ENCODE peak calls at places on chromosome 19, in ten cellular contexts. R is GM12865; F is hepatocyte; O is WERI-Rb-1; I is keratinocyte; U is stimulated activated CD8-positive, alpha-beta memory T cell treated with anti-CD3 and anti-CD28 coated beads, Interleukin-4, amount 100 ng/mL, for 1 hour; L is naive thymus-derived CD8-positive, alpha-beta T cell; Y is thoracic aorta; V is breast epithelium; Q is glutamatergic neuron. E is an unnamed sample.

GRCh38 chr19:18507021-18507726 is 14.7 kb downstream of the ELL start:
- DNase-seq in R (no peak), F (no peak), O (no peak), I (no peak), U (no peak), L (no peak), Y (no peak), V (no peak), Q (no peak), E (no peak)

GRCh38 chr19:23328211-23328610 is 67.1 kb downstream of the ZNF91 start:
- DNase-seq in R (no peak), F (no peak), O (no peak), I (no peak), U (no peak), L (no peak), Y (no peak), V (no peak), Q (no peak), E (no peak)

GRCh38 chr19:18293642-18294466 is 12.4 kb upstream of the JUND start:
- DNase-seq in R (no peak), F (no peak), O (peak; percentile 93), I (no peak), U (no peak), L (no peak), Y (no peak), V (no peak), Q (no peak), E (no peak)

GRCh38 chr19:45305421-45305820 is 17.3 kb downstream of the CKM start:
- DNase-seq in R (peak; percentile 50), F (no peak), O (no peak), I (no peak), U (no peak), L (no peak), Y (no peak), V (no peak), Q (no peak), E (no peak)

GRCh38 chr19:18191640-18192062 is 1.4 kb upstream of the MPV17L2 start:
- DNase-seq in R (no peak), F (no peak), O (peak; percentile 64), I (peak; percentile 49), U (no peak), L (no peak), Y (no peak), V (no peak), Q (no peak), E (no peak)

GRCh38 chr19:1237754-1238372 is at the start of gene CBARP:
- DNase-seq in R (no peak), F (peak; percentile 84), O (no peak), I (no peak), U (no peak), L (no peak), Y (no peak), V (no peak), Q (peak; percentile 74), E (no peak)

GRCh38 chr19:3276341-3276799 is 51.9 kb downstream of the CELF5 start:
- DNase-seq in R (peak; percentile 43), F (peak; percentile 72), O (peak; percentile 89), I (no peak), U (no peak), L (peak; percentile 55), Y (no peak), V (no peak), Q (peak; percentile 66), E (no peak)

GRCh38 chr19:57800696-57801095 is 14.0 kb downstream of the ZNF552 start:
- DNase-seq in R (no peak), F (no peak), O (peak; percentile 39), I (no peak), U (no peak), L (no peak), Y (no peak), V (no peak), Q (no peak), E (no peak)

GRCh38 chr19:10756371-10756770 is 38.5 kb downstream of the DNM2 start:
- DNase-seq in R (no peak), F (no peak), O (peak; percentile 66), I (no peak), U (no peak), L (no peak), Y (no peak), V (no peak), Q (no peak), E (no peak)